ENCODE peak calls at places on chromosomes 12 and 14, in four cellular contexts. One of them, this sample, is unnamed.

GRCh38 chr12:63298386-63298930 is 147.5 kb upstream of the AVPR1A start:
- DNase-seq in HepG2: no peak
- DNase-seq in H1: no peak
- DNase-seq in K562: no peak
- DNase-seq in this sample: no peak

GRCh38 chr12:5200276-5201087 is 156.8 kb downstream of the KCNA5 start:
- DNase-seq in HepG2: peak; percentile 18
- DNase-seq in H1: peak; percentile 58
- DNase-seq in K562: peak; percentile 74
- DNase-seq in this sample: peak; percentile 28

GRCh38 chr12:7373226-7373625 is 69.4 kb downstream of the ACSM4 start:
- DNase-seq in HepG2: no peak
- DNase-seq in H1: no peak
- DNase-seq in K562: peak; percentile 5
- DNase-seq in this sample: no peak

GRCh38 chr14:105250986-105251385 is 2.7 kb downstream of the BTBD6 start:
- DNase-seq in HepG2: no peak
- DNase-seq in H1: no peak
- DNase-seq in K562: no peak
- DNase-seq in this sample: no peak

GRCh38 chr14:84144166-84144565 is 1385.8 kb upstream of the FLRT2 start:
- DNase-seq in HepG2: no peak
- DNase-seq in H1: no peak
- DNase-seq in K562: no peak
- DNase-seq in this sample: peak; percentile 58

GRCh38 chr12:102300824-102301461 is 103.3 kb upstream of the PMCH start:
- DNase-seq in HepG2: peak; percentile 49
- DNase-seq in H1: no peak
- DNase-seq in K562: peak; percentile 36
- DNase-seq in this sample: peak; percentile 50

GRCh38 chr14:102508774-102509743 is 517 bp downstream of the ANKRD9 start:
- DNase-seq in HepG2: no peak
- DNase-seq in H1: no peak
- DNase-seq in K562: peak; percentile 59
- DNase-seq in this sample: peak; percentile 35

GRCh38 chr12:29066061-29066588 is 83.0 kb upstream of the FAR2 start:
- DNase-seq in HepG2: no peak
- DNase-seq in H1: no peak
- DNase-seq in K562: no peak
- DNase-seq in this sample: peak; percentile 70

GRCh38 chr12:95959107-95959506 is 16.0 kb downstream of the AMDHD1 start:
- DNase-seq in HepG2: peak; percentile 59
- DNase-seq in H1: no peak
- DNase-seq in K562: no peak
- DNase-seq in this sample: peak; percentile 16

GRCh38 chr14:100777366-100778077 is 48.4 kb upstream of the MEG3 start:
- DNase-seq in HepG2: no peak
- DNase-seq in H1: no peak
- DNase-seq in K562: no peak
- DNase-seq in this sample: no peak

GRCh38 chr12:113271853-113272561 is 50.7 kb downstream of the TPCN1 start:
- DNase-seq in HepG2: peak; percentile 74
- DNase-seq in H1: no peak
- DNase-seq in K562: peak; percentile 55
- DNase-seq in this sample: no peak

GRCh38 chr12:49671051-49671765 is 36.0 kb downstream of the FMNL3 start:
- DNase-seq in HepG2: no peak
- DNase-seq in H1: no peak
- DNase-seq in K562: no peak
- DNase-seq in this sample: peak; percentile 39

GRCh38 chr12:95608252-95609033 is 57.2 kb upstream of the USP44 start:
- DNase-seq in HepG2: peak; percentile 28
- DNase-seq in H1: peak; percentile 56
- DNase-seq in K562: no peak
- DNase-seq in this sample: peak; percentile 91

GRCh38 chr12:113474635-113475436 is 3.2 kb upstream of the LHX5 start:
- DNase-seq in HepG2: no peak
- DNase-seq in H1: no peak
- DNase-seq in K562: no peak
- DNase-seq in this sample: no peak

GRCh38 chr14:66600416-66600815 is 92.5 kb downstream of the GPHN start:
- DNase-seq in HepG2: no peak
- DNase-seq in H1: no peak
- DNase-seq in K562: no peak
- DNase-seq in this sample: peak; percentile 24

GRCh38 chr12:110222027-110222426 is 59.0 kb upstream of the ATP2A2 start:
- DNase-seq in HepG2: no peak
- DNase-seq in H1: no peak
- DNase-seq in K562: no peak
- DNase-seq in this sample: no peak

GRCh38 chr12:111304642-111305071 is 64.2 kb downstream of the PHETA1 start:
- DNase-seq in HepG2: no peak
- DNase-seq in H1: peak; percentile 61
- DNase-seq in K562: peak; percentile 77
- DNase-seq in this sample: peak; percentile 10

GRCh38 chr12:24561882-24562760 is 386.8 kb downstream of the BCAT1 start:
- DNase-seq in HepG2: no peak
- DNase-seq in H1: no peak
- DNase-seq in K562: peak; percentile 11
- DNase-seq in this sample: peak; percentile 60

GRCh38 chr14:61695695-61696527 is 598 bp downstream of the HIF1A start:
- DNase-seq in HepG2: peak; percentile 45
- DNase-seq in H1: no peak
- DNase-seq in K562: peak; percentile 38
- DNase-seq in this sample: peak; percentile 62

GRCh38 chr12:132163041-132163910 is 19.0 kb downstream of the NOC4L start:
- DNase-seq in HepG2: no peak
- DNase-seq in H1: no peak
- DNase-seq in K562: no peak
- DNase-seq in this sample: no peak

GRCh38 chr12:114163766-114164165 is 197.6 kb upstream of the RBM19 start:
- DNase-seq in HepG2: peak; percentile 38
- DNase-seq in H1: no peak
- DNase-seq in K562: no peak
- DNase-seq in this sample: no peak

GRCh38 chr12:72072613-72073212 is 134.1 kb downstream of the TPH2 start:
- DNase-seq in HepG2: no peak
- DNase-seq in H1: no peak
- DNase-seq in K562: no peak
- DNase-seq in this sample: no peak

GRCh38 chr12:49491823-49492222 is 47.0 kb upstream of the KCNH3 start:
- DNase-seq in HepG2: no peak
- DNase-seq in H1: no peak
- DNase-seq in K562: no peak
- DNase-seq in this sample: no peak

GRCh38 chr14:102487204-102487577 is 22.4 kb downstream of the ANKRD9 start:
- DNase-seq in HepG2: no peak
- DNase-seq in H1: no peak
- DNase-seq in K562: no peak
- DNase-seq in this sample: no peak

GRCh38 chr14:104356738-104357688 is 218.6 kb downstream of the KIF26A start:
- DNase-seq in HepG2: no peak
- DNase-seq in H1: no peak
- DNase-seq in K562: no peak
- DNase-seq in this sample: no peak

GRCh38 chr14:86003998-86004397 is 474.1 kb downstream of the FLRT2 start:
- DNase-seq in HepG2: peak; percentile 44
- DNase-seq in H1: no peak
- DNase-seq in K562: no peak
- DNase-seq in this sample: no peak

GRCh38 chr12:16393126-16393525 is 45.7 kb downstream of the MGST1 start:
- DNase-seq in HepG2: no peak
- DNase-seq in H1: no peak
- DNase-seq in K562: no peak
- DNase-seq in this sample: no peak

GRCh38 chr14:105205718-105206208 is 24.7 kb upstream of the NUDT14 start:
- DNase-seq in HepG2: no peak
- DNase-seq in H1: no peak
- DNase-seq in K562: no peak
- DNase-seq in this sample: no peak

GRCh38 chr12:1174659-1175058 is 183.6 kb downstream of the ERC1 start:
- DNase-seq in HepG2: no peak
- DNase-seq in H1: no peak
- DNase-seq in K562: no peak
- DNase-seq in this sample: no peak

GRCh38 chr12:27614386-27614785 is 81.9 kb upstream of the REP15 start:
- DNase-seq in HepG2: no peak
- DNase-seq in H1: no peak
- DNase-seq in K562: no peak
- DNase-seq in this sample: no peak

GRCh38 chr12:27606986-27607385 is 83.0 kb downstream of the PPFIBP1 start:
- DNase-seq in HepG2: peak; percentile 14
- DNase-seq in H1: no peak
- DNase-seq in K562: no peak
- DNase-seq in this sample: no peak

GRCh38 chr12:27607611-27608010 is 83.6 kb downstream of the PPFIBP1 start:
- DNase-seq in HepG2: no peak
- DNase-seq in H1: no peak
- DNase-seq in K562: no peak
- DNase-seq in this sample: no peak

GRCh38 chr12:27608890-27609289 is 84.9 kb downstream of the PPFIBP1 start:
- DNase-seq in HepG2: no peak
- DNase-seq in H1: no peak
- DNase-seq in K562: no peak
- DNase-seq in this sample: no peak

GRCh38 chr12:27610380-27610779 is 85.9 kb upstream of the REP15 start:
- DNase-seq in HepG2: no peak
- DNase-seq in H1: no peak
- DNase-seq in K562: no peak
- DNase-seq in this sample: peak; percentile 53
- TF ChIP-seq JUN in HepG2: no peak
- TF ChIP-seq JUN in H1: no peak
- TF ChIP-seq JUN in K562: no peak
- TF ChIP-seq JUN in this sample: no peak

GRCh38 chr12:79692860-79693605 is 2.3 kb upstream of the PAWR start:
- DNase-seq in HepG2: no peak
- DNase-seq in H1: no peak
- DNase-seq in K562: no peak
- DNase-seq in this sample: no peak

GRCh38 chr12:79692249-79692619 is 1.5 kb upstream of the PAWR start:
- DNase-seq in HepG2: no peak
- DNase-seq in H1: no peak
- DNase-seq in K562: no peak
- DNase-seq in this sample: no peak

GRCh38 chr12:79690156-79690605 is 583 bp downstream of the PAWR start:
- DNase-seq in HepG2: peak; percentile 14
- DNase-seq in H1: no peak
- DNase-seq in K562: no peak
- DNase-seq in this sample: no peak

GRCh38 chr12:79690606-79691298 is at the start of gene PAWR:
- DNase-seq in HepG2: peak; percentile 71
- DNase-seq in H1: peak; percentile 63
- DNase-seq in K562: no peak
- DNase-seq in this sample: peak; percentile 80

DNA sequence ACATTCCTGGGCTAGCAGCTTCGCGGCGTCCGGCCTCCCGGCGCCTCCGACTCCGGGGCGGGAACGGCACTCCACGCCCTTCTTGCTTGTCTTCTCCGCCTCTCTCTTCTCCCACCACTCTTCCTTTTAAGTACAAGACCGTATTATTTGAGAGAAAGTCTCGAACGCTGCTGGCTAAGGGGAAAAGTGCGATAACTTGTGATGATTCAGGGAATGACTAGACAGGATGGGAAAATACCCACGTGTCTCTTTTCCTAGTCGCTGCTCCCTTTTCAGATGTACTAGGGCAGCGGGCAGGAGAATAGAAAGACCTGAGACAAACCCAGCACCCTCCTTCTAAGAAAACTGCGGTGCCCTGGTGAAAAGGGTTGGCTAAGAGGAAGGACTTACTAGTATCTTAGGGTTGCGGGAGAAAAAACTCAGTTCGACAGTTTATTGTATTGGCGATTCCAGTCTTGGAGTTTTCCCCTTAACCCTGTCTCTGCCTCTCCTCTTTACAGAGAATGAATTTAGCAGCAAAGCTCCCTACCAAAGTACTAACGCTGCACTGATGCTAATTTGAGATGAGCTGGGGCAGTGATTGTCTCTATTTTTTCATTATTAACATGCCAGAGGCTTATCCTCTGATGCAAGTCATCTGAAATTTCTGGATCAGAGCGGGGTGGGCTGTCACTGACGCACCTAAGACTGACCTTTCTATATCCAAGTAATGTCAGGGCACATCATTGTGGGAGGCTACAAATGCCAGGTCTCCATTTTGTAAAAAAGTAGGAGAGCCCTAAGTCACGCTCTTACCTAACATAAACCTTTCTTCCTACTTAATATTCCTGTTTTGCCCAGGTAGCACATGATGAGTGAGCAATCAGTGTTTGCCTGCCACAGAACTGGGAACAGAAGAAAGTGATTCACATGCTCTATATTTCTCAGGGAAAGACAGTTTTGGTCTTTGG is 810 bp upstream of the PAWR start:
- DNase-seq in HepG2: peak; percentile 39
- DNase-seq in H1: no peak
- DNase-seq in K562: no peak
- DNase-seq in this sample: peak; percentile 83
- TF ChIP-seq POLR2A in HepG2: no peak
- TF ChIP-seq POLR2A in H1: peak; percentile 5
- TF ChIP-seq POLR2A in K562: no peak
- TF ChIP-seq POLR2A in this sample: peak; percentile 21

DNA sequence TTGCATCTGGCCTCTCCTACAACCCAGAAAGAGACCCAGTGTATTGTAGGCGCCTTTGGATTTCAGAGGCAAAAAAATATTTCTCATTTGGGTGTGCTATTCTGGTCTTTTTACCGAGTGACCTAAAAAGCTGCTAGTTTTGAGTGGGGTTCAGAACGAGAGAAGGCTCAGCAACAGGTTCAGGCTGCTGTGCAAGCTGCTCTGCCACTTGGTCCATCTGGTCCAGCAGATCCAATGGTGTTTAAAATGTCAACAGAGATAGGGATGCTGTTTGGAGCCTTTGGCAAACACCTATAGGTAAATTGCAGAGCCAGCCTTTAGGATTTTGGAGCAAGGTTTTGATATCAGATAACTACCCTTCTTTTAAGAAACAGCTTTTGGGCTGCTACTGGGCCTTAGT is 25.3 kb upstream of the DYRK2 start:
- DNase-seq in HepG2: no peak
- DNase-seq in H1: no peak
- DNase-seq in K562: no peak
- DNase-seq in this sample: no peak
- H3K9ac ChIP-seq in HepG2: no peak overlapping the region
- H3K9ac ChIP-seq in H1: no peak overlapping the region
- H3K9ac ChIP-seq in K562: no peak overlapping the region
- H3K9ac ChIP-seq in this sample: no peak overlapping the region

GRCh38 chr12:20376984-20377383 is 8.6 kb downstream of the PDE3A start:
- DNase-seq in HepG2: no peak
- DNase-seq in H1: no peak
- DNase-seq in K562: no peak
- DNase-seq in this sample: peak; percentile 60
- TF ChIP-seq JUN in HepG2: no peak
- TF ChIP-seq JUN in H1: no peak
- TF ChIP-seq JUN in K562: no peak
- TF ChIP-seq JUN in this sample: no peak

GRCh38 chr14:93175492-93175891 is 9.2 kb downstream of the MOAP1 start:
- DNase-seq in HepG2: no peak
- DNase-seq in H1: no peak
- DNase-seq in K562: no peak
- DNase-seq in this sample: no peak
- TF ChIP-seq POLR2A in HepG2: no peak
- TF ChIP-seq POLR2A in H1: no peak
- TF ChIP-seq POLR2A in K562: no peak
- TF ChIP-seq POLR2A in this sample: no peak

This sample was measured in endothelial cell of umbilical vein.